ENCODE peak calls at places on chromosome 7, in eight cellular contexts. One of them, this sample, is unnamed.

GRCh38 chr7:128879939-128880746 is 17.5 kb downstream of the ATP6V1F start:
- DNase-seq in Panc1: no peak
- DNase-seq in small intestine: peak; percentile 74
- DNase-seq in GM23338: peak; percentile 89
- DNase-seq in GM12878: no peak
- DNase-seq in BE2C: peak; percentile 88
- DNase-seq in lower lobe of right lung: peak; percentile 67
- DNase-seq in Caco-2: peak; percentile 77
- DNase-seq in this sample: no peak

GRCh38 chr7:152752513-152752912 is 7.0 kb upstream of the ACTR3B start:
- DNase-seq in Panc1: no peak
- DNase-seq in small intestine: no peak
- DNase-seq in GM23338: no peak
- DNase-seq in GM12878: no peak
- DNase-seq in BE2C: no peak
- DNase-seq in lower lobe of right lung: no peak
- DNase-seq in Caco-2: no peak
- DNase-seq in this sample: no peak

GRCh38 chr7:116530107-116530820 is 5.4 kb downstream of the CAV1 start:
- DNase-seq in Panc1: no peak
- DNase-seq in small intestine: no peak
- DNase-seq in GM23338: no peak
- DNase-seq in GM12878: no peak
- DNase-seq in BE2C: no peak
- DNase-seq in lower lobe of right lung: no peak
- DNase-seq in Caco-2: no peak
- DNase-seq in this sample: no peak

GRCh38 chr7:123184271-123184670 is 15.5 kb downstream of the SLC13A1 start:
- DNase-seq in Panc1: no peak
- DNase-seq in small intestine: no peak
- DNase-seq in GM23338: no peak
- DNase-seq in GM12878: no peak
- DNase-seq in BE2C: no peak
- DNase-seq in lower lobe of right lung: no peak
- DNase-seq in Caco-2: no peak
- DNase-seq in this sample: no peak

GRCh38 chr7:111138196-111138569 is 47.3 kb downstream of the LRRN3 start:
- DNase-seq in Panc1: peak; percentile 76
- DNase-seq in small intestine: peak; percentile 14
- DNase-seq in GM23338: no peak
- DNase-seq in GM12878: peak; percentile 72
- DNase-seq in BE2C: peak; percentile 15
- DNase-seq in lower lobe of right lung: peak; percentile 40
- DNase-seq in Caco-2: no peak
- DNase-seq in this sample: peak; percentile 74

GRCh38 chr7:120951826-120952225 is 1.2 kb downstream of the ING3 start:
- DNase-seq in Panc1: no peak
- DNase-seq in small intestine: no peak
- DNase-seq in GM23338: no peak
- DNase-seq in GM12878: no peak
- DNase-seq in BE2C: no peak
- DNase-seq in lower lobe of right lung: no peak
- DNase-seq in Caco-2: no peak
- DNase-seq in this sample: no peak

GRCh38 chr7:5177060-5177459 is 13.0 kb upstream of the WIPI2 start:
- DNase-seq in Panc1: no peak
- DNase-seq in small intestine: no peak
- DNase-seq in GM23338: no peak
- DNase-seq in GM12878: no peak
- DNase-seq in BE2C: peak; percentile 79
- DNase-seq in lower lobe of right lung: peak; percentile 60
- DNase-seq in Caco-2: no peak
- DNase-seq in this sample: no peak

GRCh38 chr7:36048902-36049240 is 104.2 kb upstream of the EEPD1 start:
- DNase-seq in Panc1: no peak
- DNase-seq in small intestine: no peak
- DNase-seq in GM23338: no peak
- DNase-seq in GM12878: no peak
- DNase-seq in BE2C: no peak
- DNase-seq in lower lobe of right lung: no peak
- DNase-seq in Caco-2: no peak
- DNase-seq in this sample: no peak

GRCh38 chr7:22001345-22002004 is 55.8 kb upstream of the CDCA7L start:
- DNase-seq in Panc1: peak; percentile 35
- DNase-seq in small intestine: peak; percentile 57
- DNase-seq in GM23338: peak; percentile 73
- DNase-seq in GM12878: peak; percentile 13
- DNase-seq in BE2C: peak; percentile 17
- DNase-seq in lower lobe of right lung: no peak
- DNase-seq in Caco-2: no peak
- DNase-seq in this sample: peak; percentile 56

GRCh38 chr7:38873433-38873832 is 35.6 kb downstream of the VPS41 start:
- DNase-seq in Panc1: no peak
- DNase-seq in small intestine: no peak
- DNase-seq in GM23338: no peak
- DNase-seq in GM12878: no peak
- DNase-seq in BE2C: no peak
- DNase-seq in lower lobe of right lung: no peak
- DNase-seq in Caco-2: no peak
- DNase-seq in this sample: no peak

GRCh38 chr7:27923308-27923980 is 183.5 kb downstream of the TAX1BP1 start:
- DNase-seq in Panc1: no peak
- DNase-seq in small intestine: no peak
- DNase-seq in GM23338: no peak
- DNase-seq in GM12878: no peak
- DNase-seq in BE2C: peak; percentile 80
- DNase-seq in lower lobe of right lung: no peak
- DNase-seq in Caco-2: no peak
- DNase-seq in this sample: no peak

GRCh38 chr7:106731637-106732036 is 70.7 kb upstream of the CCDC71L start:
- DNase-seq in Panc1: no peak
- DNase-seq in small intestine: no peak
- DNase-seq in GM23338: no peak
- DNase-seq in GM12878: no peak
- DNase-seq in BE2C: no peak
- DNase-seq in lower lobe of right lung: no peak
- DNase-seq in Caco-2: no peak
- DNase-seq in this sample: no peak

GRCh38 chr7:150514748-150515222 is at the start of gene GIMAP7:
- DNase-seq in Panc1: no peak
- DNase-seq in small intestine: peak; percentile 48
- DNase-seq in GM23338: no peak
- DNase-seq in GM12878: peak; percentile 56
- DNase-seq in BE2C: no peak
- DNase-seq in lower lobe of right lung: no peak
- DNase-seq in Caco-2: no peak
- DNase-seq in this sample: peak; percentile 84

GRCh38 chr7:24255139-24255538 is 28.9 kb upstream of the NPY start:
- DNase-seq in Panc1: no peak
- DNase-seq in small intestine: no peak
- DNase-seq in GM23338: no peak
- DNase-seq in GM12878: no peak
- DNase-seq in BE2C: no peak
- DNase-seq in lower lobe of right lung: no peak
- DNase-seq in Caco-2: no peak
- DNase-seq in this sample: peak; percentile 32

GRCh38 chr7:24576171-24577052 is 3.2 kb downstream of the PALS2 start:
- DNase-seq in Panc1: peak; percentile 53
- DNase-seq in small intestine: peak; percentile 78
- DNase-seq in GM23338: peak; percentile 83
- DNase-seq in GM12878: peak; percentile 64
- DNase-seq in BE2C: peak; percentile 41
- DNase-seq in lower lobe of right lung: no peak
- DNase-seq in Caco-2: peak; percentile 54
- DNase-seq in this sample: peak; percentile 9

GRCh38 chr7:51075681-51076580 is 240.7 kb downstream of the COBL start:
- DNase-seq in Panc1: no peak
- DNase-seq in small intestine: no peak
- DNase-seq in GM23338: no peak
- DNase-seq in GM12878: no peak
- DNase-seq in BE2C: no peak
- DNase-seq in lower lobe of right lung: no peak
- DNase-seq in Caco-2: no peak
- DNase-seq in this sample: no peak

GRCh38 chr7:28731092-28731491 is 227.0 kb downstream of the TRIL start:
- DNase-seq in Panc1: no peak
- DNase-seq in small intestine: no peak
- DNase-seq in GM23338: no peak
- DNase-seq in GM12878: no peak
- DNase-seq in BE2C: no peak
- DNase-seq in lower lobe of right lung: no peak
- DNase-seq in Caco-2: no peak
- DNase-seq in this sample: no peak

GRCh38 chr7:158273138-158273651 is 314.4 kb downstream of the PTPRN2 start:
- DNase-seq in Panc1: no peak
- DNase-seq in small intestine: no peak
- DNase-seq in GM23338: no peak
- DNase-seq in GM12878: no peak
- DNase-seq in BE2C: no peak
- DNase-seq in lower lobe of right lung: no peak
- DNase-seq in Caco-2: peak; percentile 16
- DNase-seq in this sample: no peak

GRCh38 chr7:120931243-120931642 is 19.3 kb upstream of the ING3 start:
- DNase-seq in Panc1: no peak
- DNase-seq in small intestine: no peak
- DNase-seq in GM23338: no peak
- DNase-seq in GM12878: no peak
- DNase-seq in BE2C: no peak
- DNase-seq in lower lobe of right lung: no peak
- DNase-seq in Caco-2: no peak
- DNase-seq in this sample: no peak

GRCh38 chr7:111517441-111518037 is 44.8 kb downstream of the IMMP2L start:
- DNase-seq in Panc1: no peak
- DNase-seq in small intestine: peak; percentile 82
- DNase-seq in GM23338: no peak
- DNase-seq in GM12878: no peak
- DNase-seq in BE2C: no peak
- DNase-seq in lower lobe of right lung: no peak
- DNase-seq in Caco-2: no peak
- DNase-seq in this sample: no peak

GRCh38 chr7:43469051-43469450 is 113.9 kb upstream of the STK17A start:
- DNase-seq in Panc1: no peak
- DNase-seq in small intestine: no peak
- DNase-seq in GM23338: no peak
- DNase-seq in GM12878: no peak
- DNase-seq in BE2C: no peak
- DNase-seq in lower lobe of right lung: no peak
- DNase-seq in Caco-2: no peak
- DNase-seq in this sample: no peak

DNA sequence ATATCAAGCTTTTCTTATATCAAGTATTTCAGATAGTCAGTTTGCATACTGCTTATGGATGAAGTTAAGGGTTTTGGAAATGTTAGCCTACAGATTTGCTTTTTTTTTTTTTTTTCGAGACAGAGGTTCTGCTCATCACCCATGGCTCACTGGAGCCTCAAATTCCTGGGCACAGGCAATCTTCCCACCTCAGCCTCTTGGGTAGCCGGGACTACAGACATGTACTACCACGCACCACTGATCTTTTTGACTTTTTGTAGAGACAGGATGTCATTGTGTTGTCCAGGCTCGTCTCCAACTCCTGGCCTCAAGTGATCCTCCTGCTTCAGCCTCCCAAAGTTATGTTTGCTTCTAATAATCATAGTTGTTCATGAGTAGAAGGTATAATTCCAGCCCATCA is 35.7 kb upstream of the HDAC9 start:
- DNase-seq in Panc1: no peak
- DNase-seq in small intestine: no peak
- DNase-seq in GM23338: no peak
- DNase-seq in GM12878: no peak
- DNase-seq in BE2C: no peak
- DNase-seq in lower lobe of right lung: no peak
- DNase-seq in Caco-2: no peak
- DNase-seq in this sample: no peak
- H3K4me1 ChIP-seq in Panc1: peaks cover 6% of the 10 kb centered on the region
- H3K4me1 ChIP-seq in small intestine: no peaks in the 10 kb centered on the region
- H3K4me1 ChIP-seq in GM23338: no peaks in the 10 kb centered on the region
- H3K4me1 ChIP-seq in GM12878: no peaks in the 10 kb centered on the region
- H3K4me1 ChIP-seq in BE2C: peaks cover 20% of the 10 kb centered on the region
- H3K4me1 ChIP-seq in lower lobe of right lung: no peaks in the 10 kb centered on the region
- H3K4me1 ChIP-seq in Caco-2: no peaks in the 10 kb centered on the region
- H3K4me1 ChIP-seq in this sample: no peaks in the 10 kb centered on the region

DNA sequence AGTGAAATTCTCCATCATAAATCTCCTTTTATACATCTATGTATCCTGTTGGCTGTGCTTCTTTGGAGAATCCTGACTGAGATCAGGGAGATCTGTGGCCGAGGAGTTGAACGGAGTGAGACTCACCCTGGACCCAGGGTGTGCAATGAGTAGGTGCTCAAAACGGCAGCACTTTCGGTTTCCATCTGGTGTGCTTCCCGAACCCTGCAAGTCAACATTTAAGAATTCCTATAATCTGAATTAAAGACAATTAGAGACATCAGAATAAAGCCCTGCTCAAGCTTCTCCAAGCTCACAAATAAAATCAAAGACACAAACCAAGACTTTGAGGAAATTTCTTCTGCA is 29.9 kb downstream of the GNA12 start:
- DNase-seq in Panc1: no peak
- DNase-seq in small intestine: no peak
- DNase-seq in GM23338: no peak
- DNase-seq in GM12878: no peak
- DNase-seq in BE2C: no peak
- DNase-seq in lower lobe of right lung: no peak
- DNase-seq in Caco-2: no peak
- DNase-seq in this sample: no peak
- H3K4me3 ChIP-seq in Panc1: peak overlapping the region; percentile 12
- H3K4me3 ChIP-seq in small intestine: no peak overlapping the region
- H3K4me3 ChIP-seq in GM23338: no peak overlapping the region
- H3K4me3 ChIP-seq in GM12878: no peak overlapping the region
- H3K4me3 ChIP-seq in BE2C: no peak overlapping the region
- H3K4me3 ChIP-seq in lower lobe of right lung: no peak overlapping the region
- H3K4me3 ChIP-seq in Caco-2: no peak overlapping the region
- H3K4me3 ChIP-seq in this sample: no peak overlapping the region

DNA sequence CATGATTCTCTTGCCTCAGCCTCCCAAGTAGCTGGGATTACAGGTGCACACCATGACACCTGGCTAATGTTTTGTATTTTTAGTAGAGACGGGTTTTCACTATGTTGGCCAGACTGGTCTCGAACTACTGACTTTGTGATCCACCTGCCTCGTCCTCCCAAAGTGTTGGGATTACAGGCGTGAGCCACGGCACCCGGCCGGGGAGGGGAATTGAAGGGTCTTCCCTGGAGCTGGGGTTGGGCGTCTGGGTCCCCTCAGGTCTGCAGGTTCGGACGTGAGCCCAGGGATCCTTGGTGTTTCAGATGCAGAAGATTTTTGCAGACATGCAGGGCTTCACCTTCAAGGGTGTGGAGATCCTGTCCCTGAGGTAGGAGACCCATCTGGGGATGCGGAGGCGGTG is 6.0 kb upstream of the MUC12 start:
- DNase-seq in Panc1: no peak
- DNase-seq in small intestine: no peak
- DNase-seq in GM23338: no peak
- DNase-seq in GM12878: no peak
- DNase-seq in BE2C: no peak
- DNase-seq in lower lobe of right lung: no peak
- DNase-seq in Caco-2: no peak
- DNase-seq in this sample: no peak
- H3K27me3 ChIP-seq in Panc1: peaks cover 19% of the 10 kb centered on the region
- H3K27me3 ChIP-seq in small intestine: no peaks in the 10 kb centered on the region
- H3K27me3 ChIP-seq in GM23338: peaks cover 20% of the 10 kb centered on the region
- H3K27me3 ChIP-seq in GM12878: peaks cover 15% of the 10 kb centered on the region
- H3K27me3 ChIP-seq in BE2C: peaks cover 73% of the 10 kb centered on the region
- H3K27me3 ChIP-seq in lower lobe of right lung: peaks cover 62% of the 10 kb centered on the region
- H3K27me3 ChIP-seq in Caco-2: no peaks in the 10 kb centered on the region
- H3K27me3 ChIP-seq in this sample: peaks cover 36% of the 10 kb centered on the region

GRCh38 chr7:30162133-30162532 is 27.3 kb downstream of the MTURN start:
- DNase-seq in Panc1: no peak
- DNase-seq in small intestine: no peak
- DNase-seq in GM23338: no peak
- DNase-seq in GM12878: no peak
- DNase-seq in BE2C: no peak
- DNase-seq in lower lobe of right lung: no peak
- DNase-seq in Caco-2: no peak
- DNase-seq in this sample: no peak
- H3K4me1 ChIP-seq in Panc1: peaks cover 10% of the 10 kb centered on the region
- H3K4me1 ChIP-seq in small intestine: peaks cover 3% of the 10 kb centered on the region
- H3K4me1 ChIP-seq in GM23338: peaks cover 46% of the 10 kb centered on the region
- H3K4me1 ChIP-seq in GM12878: peaks cover 35% of the 10 kb centered on the region
- H3K4me1 ChIP-seq in BE2C: no peaks in the 10 kb centered on the region
- H3K4me1 ChIP-seq in lower lobe of right lung: peaks cover 53% of the 10 kb centered on the region
- H3K4me1 ChIP-seq in Caco-2: peaks cover 15% of the 10 kb centered on the region
- H3K4me1 ChIP-seq in this sample: peaks cover 28% of the 10 kb centered on the region

This sample was measured in CD4-positive, alpha-beta memory T cell.